ENCODE peak calls at places on chromosome 2, in seven cellular contexts. F, B, Q, D, Y, T and R are unnamed samples.

GRCh38 chr2:127560201-127560928 is 24.9 kb downstream of the MYO7B start:
- DNase-seq in Q (peak; percentile 28), F (no peak), T (no peak), Y (no peak), B (no peak), D (no peak), R (no peak)

GRCh38 chr2:164903214-164903613 is 52.1 kb downstream of the SLC38A11 start:
- DNase-seq in Y (no peak), Q (no peak), B (no peak), T (no peak), F (no peak), D (no peak), R (no peak)

GRCh38 chr2:11998626-11999378 is 252.4 kb downstream of the LPIN1 start:
- DNase-seq in B (no peak), F (peak; percentile 40), Y (no peak), T (no peak), D (no peak), Q (no peak), R (no peak)

GRCh38 chr2:233690444-233690843 is 2.2 kb upstream of the UGT1A6 start:
- DNase-seq in Q (no peak), F (no peak), B (no peak), T (no peak), D (no peak), Y (no peak), R (no peak)

GRCh38 chr2:165112133-165112573 is 91.7 kb downstream of the SCN3A start:
- DNase-seq in Q (no peak), Y (no peak), B (peak; percentile 23), T (no peak), F (no peak), D (no peak), R (no peak)

GRCh38 chr2:20584045-20584636 is 66.8 kb downstream of the HS1BP3 start:
- DNase-seq in D (peak; percentile 49), Y (no peak), T (no peak), Q (no peak), F (no peak), B (no peak), R (no peak)

GRCh38 chr2:54107903-54108615 is 7.4 kb upstream of the ACYP2 start:
- DNase-seq in F (no peak), Y (no peak), D (no peak), T (no peak), Q (no peak), B (peak; percentile 68), R (no peak)

GRCh38 chr2:26770986-26771586 is 7.0 kb downstream of the SLC35F6 start:
- DNase-seq in F (no peak), Y (peak; percentile 72), D (no peak), B (peak; percentile 49), T (no peak), Q (peak; percentile 62), R (no peak)

GRCh38 chr2:152037711-152038110 is 61.1 kb downstream of the CACNB4 start:
- DNase-seq in T (no peak), Q (no peak), B (no peak), F (no peak), D (no peak), Y (no peak), R (no peak)

GRCh38 chr2:21006423-21007128 is 37.3 kb downstream of the APOB start:
- DNase-seq in Y (no peak), D (no peak), T (no peak), F (no peak), Q (no peak), B (no peak), R (no peak)

GRCh38 chr2:19839438-19839837 is 62.3 kb downstream of the TTC32 start:
- DNase-seq in B (no peak), F (no peak), D (no peak), T (peak; percentile 14), Y (no peak), Q (no peak), R (no peak)

GRCh38 chr2:25411753-25412152 is 70.0 kb upstream of the DNMT3A start:
- DNase-seq in T (no peak), Q (no peak), Y (no peak), D (no peak), F (no peak), B (no peak), R (no peak)

GRCh38 chr2:195414479-195414878 is 242.5 kb upstream of the SLC39A10 start:
- DNase-seq in F (no peak), T (no peak), Q (no peak), D (no peak), Y (no peak), B (no peak), R (no peak)

GRCh38 chr2:221429741-221430491 is 142.2 kb downstream of the EPHA4 start:
- DNase-seq in D (no peak), Q (no peak), B (no peak), F (no peak), T (no peak), Y (no peak), R (no peak)

GRCh38 chr2:155815851-155816250 is 516.7 kb downstream of the NR4A2 start:
- DNase-seq in Q (peak; percentile 54), D (peak; percentile 23), T (peak; percentile 54), Y (peak; percentile 8), B (peak; percentile 8), F (peak; percentile 5), R (no peak)

DNA sequence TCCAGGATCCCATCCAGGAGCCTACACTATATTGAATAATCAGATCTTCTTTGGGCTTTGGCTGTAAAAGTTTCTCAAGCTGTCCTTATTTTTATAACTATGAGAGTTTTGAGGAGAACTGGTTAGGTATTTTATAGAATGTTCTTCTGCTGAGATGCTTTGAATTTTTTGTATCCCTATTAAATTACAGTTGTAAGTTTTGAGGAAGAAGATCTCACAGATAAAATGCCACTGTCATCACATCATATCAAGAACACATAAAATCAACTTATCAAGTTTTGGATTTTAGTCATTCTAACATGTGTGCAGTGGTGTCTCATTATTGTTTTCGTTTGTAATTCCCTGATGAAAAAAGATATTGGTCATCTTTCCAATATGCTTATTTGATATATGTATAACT is 260.2 kb upstream of the COL3A1 start:
- DNase-seq in F (no peak), Q (no peak), T (no peak), D (no peak), Y (no peak), B (no peak), R (no peak)
- TF ChIP-seq JUND in F (no peak), Q (no peak), T (no peak), D (no peak), Y (no peak), B (no peak), R (no peak)

GRCh38 chr2:189281151-189281550 is 101.6 kb upstream of the COL5A2 start:
- DNase-seq in D (no peak), T (no peak), Y (no peak), B (no peak), Q (no peak), F (no peak), R (no peak)

GRCh38 chr2:189273734-189274133 is 94.2 kb upstream of the COL5A2 start:
- DNase-seq in D (no peak), B (no peak), Y (no peak), F (no peak), T (no peak), Q (no peak), R (no peak)

GRCh38 chr2:189274412-189274811 is 94.9 kb upstream of the COL5A2 start:
- DNase-seq in F (no peak), Y (no peak), T (no peak), Q (no peak), D (no peak), B (no peak), R (no peak)

GRCh38 chr2:189276277-189276676 is 96.7 kb upstream of the COL5A2 start:
- DNase-seq in F (no peak), Y (no peak), T (no peak), Q (no peak), B (no peak), D (no peak), R (no peak)
- TF ChIP-seq JUND in F (no peak), Y (no peak), T (no peak), Q (no peak), B (peak; percentile 83), D (no peak), R (no peak)

DNA sequence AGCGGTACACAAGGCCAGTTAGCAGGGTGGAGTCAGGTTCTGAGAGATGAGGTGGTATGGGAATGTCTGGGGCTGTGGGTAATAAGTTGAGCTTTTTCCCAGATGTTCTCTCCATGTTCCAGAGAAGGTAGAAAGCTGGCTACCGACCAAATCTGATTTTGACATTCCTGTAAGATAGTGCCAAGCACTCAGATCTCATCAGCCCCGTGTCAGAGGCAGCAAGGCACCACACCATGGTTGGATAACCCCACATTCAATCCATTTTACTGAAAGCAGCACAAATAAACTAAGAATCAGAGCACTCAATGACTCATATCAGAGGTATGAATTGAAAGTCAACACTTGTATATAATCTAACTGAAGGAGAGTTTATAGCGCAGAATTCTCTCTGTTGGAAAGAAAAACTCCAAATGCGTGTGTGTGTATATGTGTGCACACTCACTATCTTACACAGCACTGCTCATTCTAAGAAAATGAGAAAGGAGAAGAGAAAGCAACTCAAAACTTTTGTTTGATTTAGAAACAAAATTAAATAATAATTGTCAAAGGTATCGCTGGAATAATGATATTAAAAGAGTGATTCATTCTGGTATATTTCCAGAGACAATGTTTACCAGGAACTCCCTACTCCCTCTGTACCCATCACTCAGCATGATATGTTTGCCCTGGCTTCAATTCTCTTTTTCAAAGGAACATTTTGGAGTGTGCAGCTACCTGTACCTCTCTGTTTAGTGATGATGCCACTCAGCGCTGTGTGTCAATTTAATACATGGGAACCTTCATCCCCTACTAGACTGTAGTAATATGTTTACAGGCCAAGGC is 375.1 kb upstream of the ID2 start:
- DNase-seq in B (no peak), Q (no peak), F (no peak), T (no peak), Y (no peak), D (no peak), R (no peak)
- TF ChIP-seq JUND in B (peak; percentile 29), Q (no peak), F (no peak), T (no peak), Y (no peak), D (no peak), R (no peak)

GRCh38 chr2:189171956-189172609 is 7.5 kb downstream of the COL5A2 start:
- DNase-seq in B (no peak), Y (no peak), D (no peak), Q (no peak), T (no peak), F (no peak), R (no peak)
- TF ChIP-seq JUND in B (no peak), Y (no peak), D (no peak), Q (no peak), T (no peak), F (no peak), R (no peak)

GRCh38 chr2:44713170-44713569 is 228.3 kb upstream of the SIX3 start:
- DNase-seq in T (no peak), Y (no peak), B (peak; percentile 16), Q (no peak), D (no peak), F (peak; percentile 13), R (no peak)
- TF ChIP-seq JUND in T (no peak), Y (no peak), B (no peak), Q (no peak), D (no peak), F (no peak), R (no peak)

DNA sequence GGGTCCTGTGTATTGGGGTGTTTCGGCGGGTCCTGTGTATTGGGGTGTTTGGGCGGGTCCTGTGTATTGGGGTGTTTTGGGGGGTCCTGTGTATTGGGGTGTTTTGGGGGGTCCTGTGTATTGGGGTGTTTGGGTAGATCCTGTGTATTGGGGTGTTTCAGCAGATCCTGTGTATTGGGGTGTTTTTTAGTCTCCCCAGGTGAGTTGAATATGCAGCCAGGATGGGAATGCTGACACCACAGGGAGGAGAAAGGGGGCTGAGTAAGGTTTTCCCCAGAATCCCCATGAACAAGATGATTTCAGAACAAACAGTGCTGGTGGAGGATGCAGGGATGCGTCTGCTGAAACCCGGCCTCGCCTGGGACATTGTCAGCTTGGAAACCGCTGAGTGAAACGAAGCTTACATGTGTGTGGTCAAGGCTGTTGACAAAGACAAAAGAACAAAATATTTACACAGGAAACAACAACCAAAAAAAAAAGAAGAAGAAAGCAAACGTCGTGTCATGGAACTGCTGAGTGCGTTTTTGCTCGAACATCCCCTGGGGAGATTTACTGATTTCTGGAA is 88.5 kb upstream of the ODC1 start:
- DNase-seq in Q (no peak), Y (no peak), T (no peak), F (no peak), D (no peak), B (no peak), R (no peak)
- TF ChIP-seq JUND in Q (no peak), Y (no peak), T (no peak), F (no peak), D (no peak), B (no peak), R (no peak)